ENCODE peak calls at places on chromosome 1, in eight cellular contexts. G is NAMALWA; E is GM23248; J is HTR-8/SVneo; F is renal cortical epithelial cell; V is stimulated activated CD4-positive, alpha-beta T cell treated with anti-CD3 and anti-CD28 coated beads, Interleukin-1b, Interleukin-23, amount 100 ng/mL, for 24 hours; M is substantia nigra; D is RPMI7951. N is an unnamed sample.

GRCh38 chr1:150875197-150876110 is 945 bp downstream of the ARNT start:
- DNase-seq in G (peak), E (peak), J (no peak), F (no peak), V (no peak), M (no peak), D (no peak), N (no peak)

GRCh38 chr1:64811131-64811530 is 66.3 kb downstream of the RAVER2 start:
- DNase-seq in G (no peak), E (no peak), J (no peak), F (no peak), V (no peak), M (no peak), D (no peak), N (no peak)

GRCh38 chr1:93061895-93062792 is 16.9 kb upstream of the MTF2 start:
- DNase-seq in G (peak), E (peak), J (peak), F (peak), V (no peak), M (peak), D (peak), N (peak)

GRCh38 chr1:82517586-82517985 is 716.9 kb downstream of the ADGRL2 start:
- DNase-seq in G (no peak), E (peak), J (no peak), F (peak), V (no peak), M (peak), D (no peak), N (peak)

GRCh38 chr1:229410692-229411433 is 23.0 kb downstream of the ACTA1 start:
- DNase-seq in G (peak), E (peak), J (peak), F (peak), V (no peak), M (peak), D (peak), N (no peak)

GRCh38 chr1:4172659-4173599 is 272.9 kb upstream of the C1orf174 start:
- DNase-seq in G (peak), E (no peak), J (no peak), F (no peak), V (no peak), M (peak), D (no peak), N (no peak)

GRCh38 chr1:23759277-23759676 is 16.0 kb downstream of the ELOA start:
- DNase-seq in G (no peak), E (no peak), J (no peak), F (no peak), V (no peak), M (peak), D (no peak), N (no peak)

GRCh38 chr1:9929431-9930385 is 13.5 kb downstream of the LZIC start:
- DNase-seq in G (no peak), E (no peak), J (no peak), F (no peak), V (no peak), M (peak), D (peak), N (peak)

GRCh38 chr1:76074321-76075187 is at the start of gene ST6GALNAC3:
- DNase-seq in G (no peak), E (peak), J (peak), F (peak), V (peak), M (peak), D (peak), N (no peak)

GRCh38 chr1:198937231-198938031 is 298.6 kb downstream of the PTPRC start:
- DNase-seq in G (peak), E (peak), J (peak), F (peak), V (no peak), M (peak), D (peak), N (peak)

GRCh38 chr1:154423303-154423987 is 18.3 kb downstream of the IL6R start:
- DNase-seq in G (no peak), E (peak), J (no peak), F (peak), V (no peak), M (peak), D (peak), N (no peak)